ENCODE peak calls at places on chromosomes 7 and 10, in ten cellular contexts. J is spleen, U is thyroid gland, Q is heart left ventricle, A is IMR-90, E is adrenal gland, D is left ventricle myocardium inferior, I is heart right ventricle, V is transverse colon, K is lung. N is an unnamed sample.

GRCh38 chr7:123437447-123437995 is 96.9 kb downstream of the IQUB start:
- DNase-seq in J (no peak), U (no peak), Q (no peak), A (no peak), E (no peak), D (no peak), I (no peak), V (no peak), K (no peak), N (no peak)

GRCh38 chr7:73557108-73557396 is 438 bp downstream of the BCL7B start:
- DNase-seq in J (peak; percentile 98), U (peak; percentile 96), Q (peak; percentile 95), A (peak; percentile 90), E (peak; percentile 93), D (peak; percentile 94), I (peak; percentile 93), V (peak; percentile 96), K (peak; percentile 93), N (peak; percentile 96)

GRCh38 chr7:49791089-49791741 is 17.8 kb downstream of the VWC2 start:
- DNase-seq in J (no peak), U (peak; percentile 39), Q (no peak), A (no peak), E (no peak), D (no peak), I (peak; percentile 33), V (peak; percentile 26), K (no peak), N (no peak)

GRCh38 chr10:126508535-126509040 is 120.3 kb upstream of the ADAM12 start:
- DNase-seq in J (no peak), U (no peak), Q (no peak), A (no peak), E (no peak), D (no peak), I (no peak), V (no peak), K (peak; percentile 18), N (no peak)

GRCh38 chr10:122343936-122344335 is 30.6 kb upstream of the PLEKHA1 start:
- DNase-seq in J (no peak), U (no peak), Q (no peak), A (no peak), E (no peak), D (no peak), I (no peak), V (no peak), K (no peak), N (no peak)

GRCh38 chr7:101880536-101881443 is 63.4 kb downstream of the CUX1 start:
- DNase-seq in J (no peak), U (no peak), Q (no peak), A (peak; percentile 42), E (no peak), D (no peak), I (no peak), V (no peak), K (no peak), N (no peak)

GRCh38 chr10:43943119-43943824 is 294.6 kb upstream of the ZNF32 start:
- DNase-seq in J (peak; percentile 47), U (no peak), Q (peak; percentile 15), A (no peak), E (no peak), D (no peak), I (no peak), V (no peak), K (peak; percentile 19), N (no peak)

GRCh38 chr7:130276796-130277762 is 10.4 kb downstream of the CPA2 start:
- DNase-seq in J (no peak), U (no peak), Q (no peak), A (peak; percentile 78), E (no peak), D (no peak), I (no peak), V (no peak), K (no peak), N (no peak)

GRCh38 chr7:25849361-25850184 is 302.4 kb upstream of the NFE2L3 start:
- DNase-seq in J (no peak), U (no peak), Q (peak; percentile 61), A (peak; percentile 91), E (peak; percentile 62), D (no peak), I (peak; percentile 67), V (no peak), K (no peak), N (peak; percentile 78)

GRCh38 chr7:37916673-37917660 is at the start of gene SFRP4:
- DNase-seq in J (peak; percentile 78), U (peak; percentile 67), Q (peak; percentile 71), A (peak; percentile 1), E (peak; percentile 71), D (peak; percentile 57), I (peak; percentile 61), V (peak; percentile 35), K (peak; percentile 66), N (no peak)

GRCh38 chr7:45033261-45033930 is 33.4 kb downstream of the CCM2 start:
- DNase-seq in J (no peak), U (no peak), Q (no peak), A (peak; percentile 55), E (no peak), D (no peak), I (no peak), V (no peak), K (no peak), N (no peak)

GRCh38 chr10:132422931-132423813 is 26.2 kb downstream of the PWWP2B start:
- DNase-seq in J (peak; percentile 83), U (no peak), Q (no peak), A (no peak), E (no peak), D (no peak), I (no peak), V (no peak), K (no peak), N (no peak)

GRCh38 chr7:16465469-16466086 is at the start of gene SOSTDC1:
- DNase-seq in J (no peak), U (no peak), Q (no peak), A (no peak), E (no peak), D (no peak), I (no peak), V (peak; percentile 32), K (no peak), N (no peak)

GRCh38 chr7:1593091-1593866 is 23.4 kb upstream of the PSMG3 start:
- DNase-seq in J (no peak), U (no peak), Q (no peak), A (no peak), E (no peak), D (no peak), I (no peak), V (no peak), K (no peak), N (no peak)
- H3K4me3 ChIP-seq in J (no peak overlapping the region), U (no peak overlapping the region), Q (no peak overlapping the region), A (no peak overlapping the region), E (no peak overlapping the region), D (no peak overlapping the region), I (no peak overlapping the region), V (no peak overlapping the region), K (no peak overlapping the region), N (no peak overlapping the region)

GRCh38 chr10:110222896-110223675 is 15.7 kb downstream of the MXI1 start:
- DNase-seq in J (no peak), U (no peak), Q (no peak), A (no peak), E (no peak), D (no peak), I (no peak), V (no peak), K (no peak), N (no peak)

GRCh38 chr10:110220383-110220782 is 13.0 kb downstream of the MXI1 start:
- DNase-seq in J (no peak), U (peak; percentile 41), Q (peak; percentile 59), A (no peak), E (peak; percentile 83), D (peak; percentile 45), I (peak; percentile 64), V (no peak), K (no peak), N (no peak)

GRCh38 chr10:110221044-110221720 is 13.8 kb downstream of the MXI1 start:
- DNase-seq in J (no peak), U (no peak), Q (no peak), A (no peak), E (no peak), D (no peak), I (no peak), V (no peak), K (no peak), N (no peak)

GRCh38 chr10:110219884-110220283 is 12.5 kb downstream of the MXI1 start:
- DNase-seq in J (no peak), U (no peak), Q (no peak), A (no peak), E (no peak), D (no peak), I (no peak), V (no peak), K (no peak), N (no peak)

DNA sequence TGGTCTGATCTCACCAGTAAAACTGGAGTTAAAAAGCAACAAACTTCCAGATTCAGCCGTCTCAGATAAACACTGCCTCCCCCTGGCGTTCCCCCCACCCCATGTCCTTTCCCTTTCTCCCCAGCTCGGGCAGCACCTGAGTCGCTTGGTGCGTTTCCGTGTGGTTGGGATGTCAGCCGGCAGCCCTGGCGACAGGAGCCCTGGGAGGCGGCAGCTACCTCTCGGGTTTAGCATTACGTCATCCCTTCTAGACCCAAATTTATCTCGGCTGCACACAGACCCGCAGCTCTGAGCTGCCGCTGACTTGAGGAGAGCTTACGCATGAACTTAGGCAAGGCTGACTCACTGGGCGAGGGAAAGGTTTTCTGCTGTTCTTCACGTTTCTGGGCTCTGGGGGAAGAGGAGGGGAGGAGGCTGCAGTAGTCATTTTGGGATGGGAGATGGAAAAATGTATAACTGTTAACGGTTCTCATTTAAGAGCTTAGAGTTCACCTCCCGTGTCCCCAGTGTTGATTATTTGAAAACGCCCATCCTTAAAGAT is 14.4 kb downstream of the MXI1 start:
- DNase-seq in J (peak; percentile 86), U (peak; percentile 78), Q (peak; percentile 81), A (peak; percentile 98), E (peak; percentile 89), D (peak; percentile 77), I (peak; percentile 83), V (peak; percentile 72), K (peak; percentile 63), N (peak; percentile 95)
- TF ChIP-seq CTCF in J (no peak), U (no peak), Q (peak; percentile 7), A (peak; percentile 18), E (no peak), D (peak; percentile 33), I (no peak), V (no peak), K (no peak), N (peak; percentile 56)

DNA sequence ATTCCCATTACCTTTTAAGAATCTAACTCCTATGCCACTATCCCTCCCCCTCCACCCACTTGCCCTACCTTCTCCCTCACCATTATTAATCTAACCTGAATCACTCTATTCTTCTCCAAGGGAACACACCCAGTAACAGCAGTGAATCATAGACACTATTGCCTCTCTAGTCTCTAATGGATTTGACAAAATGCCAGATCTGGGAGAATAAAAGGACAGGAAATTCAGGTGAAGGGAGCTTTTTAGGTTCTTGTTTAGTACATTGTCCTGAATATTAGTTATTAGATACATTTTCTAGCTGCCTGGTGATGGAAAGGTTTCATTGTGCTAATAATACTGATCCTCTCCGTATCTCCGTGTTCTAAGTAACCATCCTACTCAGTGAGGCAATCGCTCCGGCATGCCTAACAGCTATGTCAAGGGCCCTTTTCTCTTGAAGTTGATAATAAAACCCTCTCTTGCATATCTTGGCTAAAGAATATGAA is 4.1 kb upstream of the SFR1 start:
- DNase-seq in J (no peak), U (peak; percentile 63), Q (no peak), A (peak; percentile 43), E (no peak), D (no peak), I (no peak), V (no peak), K (peak; percentile 50), N (no peak)
- H3K4me1 ChIP-seq in J (peaks cover 11% of the 10 kb centered on the region), U (peaks cover 28% of the 10 kb centered on the region), Q (peaks cover 17% of the 10 kb centered on the region), A (no peaks in the 10 kb centered on the region), E (peaks cover 12% of the 10 kb centered on the region), D (peaks cover 23% of the 10 kb centered on the region), I (peaks cover 14% of the 10 kb centered on the region), V (peaks cover 6% of the 10 kb centered on the region), K (peaks cover 8% of the 10 kb centered on the region), N (no peaks in the 10 kb centered on the region)

GRCh38 chr7:67738958-67739357 is 742.3 kb downstream of the TYW1 start:
- DNase-seq in J (no peak), U (no peak), Q (peak; percentile 18), A (no peak), E (peak; percentile 24), D (no peak), I (peak; percentile 26), V (no peak), K (peak; percentile 35), N (peak; percentile 59)
- H3K4me3 ChIP-seq in J (no peak overlapping the region), U (no peak overlapping the region), Q (no peak overlapping the region), A (no peak overlapping the region), E (no peak overlapping the region), D (no peak overlapping the region), I (no peak overlapping the region), V (no peak overlapping the region), K (no peak overlapping the region), N (no peak overlapping the region)

N was measured in right atrium auricular region.